ENCODE peak calls at places on chromosomes 4 and X, in ten cellular contexts. Q is kidney epithelial cell; R is progenitor cell of endocrine pancreas; K is CD4-positive, alpha-beta T cell; W is hepatocyte; X is OCI-LY7; I is BJ; Y is endodermal cell; N is glutamatergic neuron; D is Calu3. O is an unnamed sample.

GRCh38 chrX:97215166-97215565 is 331.5 kb downstream of the RPA4 start:
- DNase-seq in Y (no peak), R (no peak), Q (no peak), X (no peak), D (no peak), W (no peak), I (peak; percentile 24), K (no peak), N (no peak), O (no peak)

GRCh38 chr4:650951-651883 is 22.9 kb downstream of the ATP5ME start:
- DNase-seq in N (no peak), X (no peak), D (no peak), Q (no peak), I (no peak), W (no peak), Y (peak; percentile 56), K (no peak), R (no peak), O (no peak)

GRCh38 chr4:183444953-183445543 is 612 bp downstream of the CDKN2AIP start:
- DNase-seq in D (peak; percentile 25), W (no peak), K (no peak), Y (no peak), N (peak; percentile 52), X (peak; percentile 75), R (peak; percentile 23), Q (no peak), I (no peak), O (peak; percentile 35)

GRCh38 chr4:6472387-6473263 is at the start of gene PPP2R2C:
- DNase-seq in K (no peak), X (no peak), W (no peak), R (peak; percentile 17), N (peak; percentile 46), Q (no peak), I (no peak), D (peak; percentile 43), Y (peak; percentile 81), O (no peak)

GRCh38 chrX:82764521-82764920 is 743.6 kb upstream of the POU3F4 start:
- DNase-seq in K (no peak), D (no peak), X (no peak), I (no peak), Q (no peak), W (no peak), R (no peak), N (no peak), Y (no peak), O (no peak)

GRCh38 chrX:133444952-133445831 is 29.9 kb upstream of the GPC4 start:
- DNase-seq in Y (peak; percentile 83), R (peak; percentile 21), W (peak; percentile 14), N (no peak), I (no peak), Q (no peak), D (peak; percentile 34), X (no peak), K (no peak), O (peak; percentile 15)

GRCh38 chr4:11635336-11635735 is 206.6 kb upstream of the HS3ST1 start:
- DNase-seq in X (no peak), Y (no peak), I (no peak), R (no peak), K (no peak), Q (peak; percentile 96), D (peak; percentile 56), W (peak; percentile 54), N (no peak), O (no peak)

GRCh38 chrX:110531873-110532272 is 173.2 kb downstream of the RTL9 start:
- DNase-seq in W (no peak), D (no peak), I (no peak), Y (no peak), R (no peak), N (no peak), K (no peak), Q (no peak), X (no peak), O (no peak)

GRCh38 chr4:126630171-126630570 is 1002.6 kb upstream of the INTU start:
- DNase-seq in R (no peak), I (no peak), Y (no peak), K (no peak), W (peak; percentile 17), X (no peak), D (no peak), Q (no peak), N (no peak), O (no peak)

GRCh38 chrX:103517246-103517645 is 2.0 kb downstream of the RAB40A start:
- DNase-seq in I (no peak), R (no peak), K (no peak), W (no peak), N (no peak), Q (peak; percentile 5), Y (no peak), D (no peak), X (no peak), O (no peak)

GRCh38 chr4:1765409-1766335 is 27.4 kb upstream of the FGFR3 start:
- DNase-seq in K (no peak), I (no peak), R (no peak), D (no peak), X (no peak), N (no peak), Y (peak; percentile 76), Q (no peak), W (no peak), O (no peak)

GRCh38 chr4:1763070-1763549 is 30.0 kb upstream of the FGFR3 start:
- DNase-seq in Q (no peak), Y (no peak), I (no peak), K (no peak), W (no peak), D (no peak), R (no peak), N (no peak), X (no peak), O (no peak)

GRCh38 chr4:1762264-1763010 is 30.7 kb upstream of the FGFR3 start:
- DNase-seq in D (no peak), I (no peak), W (no peak), N (no peak), Y (no peak), Q (no peak), R (no peak), X (no peak), K (no peak), O (no peak)

GRCh38 chr4:1764670-1765069 is 28.4 kb upstream of the FGFR3 start:
- DNase-seq in I (no peak), K (no peak), Y (no peak), Q (no peak), R (no peak), W (no peak), N (no peak), X (no peak), D (no peak), O (no peak)

GRCh38 chr4:1763550-1764080 is 29.5 kb upstream of the FGFR3 start:
- DNase-seq in W (peak; percentile 85), I (no peak), R (no peak), N (no peak), Y (peak; percentile 79), K (no peak), D (no peak), X (peak; percentile 36), Q (no peak), O (no peak)
- TF ChIP-seq CTCF in W (peak; percentile 41), I (no peak), R (peak; percentile 29), N (no peak), Y (peak; percentile 27), K (no peak), D (no peak), X (no peak), Q (no peak), O (no peak)

DNA sequence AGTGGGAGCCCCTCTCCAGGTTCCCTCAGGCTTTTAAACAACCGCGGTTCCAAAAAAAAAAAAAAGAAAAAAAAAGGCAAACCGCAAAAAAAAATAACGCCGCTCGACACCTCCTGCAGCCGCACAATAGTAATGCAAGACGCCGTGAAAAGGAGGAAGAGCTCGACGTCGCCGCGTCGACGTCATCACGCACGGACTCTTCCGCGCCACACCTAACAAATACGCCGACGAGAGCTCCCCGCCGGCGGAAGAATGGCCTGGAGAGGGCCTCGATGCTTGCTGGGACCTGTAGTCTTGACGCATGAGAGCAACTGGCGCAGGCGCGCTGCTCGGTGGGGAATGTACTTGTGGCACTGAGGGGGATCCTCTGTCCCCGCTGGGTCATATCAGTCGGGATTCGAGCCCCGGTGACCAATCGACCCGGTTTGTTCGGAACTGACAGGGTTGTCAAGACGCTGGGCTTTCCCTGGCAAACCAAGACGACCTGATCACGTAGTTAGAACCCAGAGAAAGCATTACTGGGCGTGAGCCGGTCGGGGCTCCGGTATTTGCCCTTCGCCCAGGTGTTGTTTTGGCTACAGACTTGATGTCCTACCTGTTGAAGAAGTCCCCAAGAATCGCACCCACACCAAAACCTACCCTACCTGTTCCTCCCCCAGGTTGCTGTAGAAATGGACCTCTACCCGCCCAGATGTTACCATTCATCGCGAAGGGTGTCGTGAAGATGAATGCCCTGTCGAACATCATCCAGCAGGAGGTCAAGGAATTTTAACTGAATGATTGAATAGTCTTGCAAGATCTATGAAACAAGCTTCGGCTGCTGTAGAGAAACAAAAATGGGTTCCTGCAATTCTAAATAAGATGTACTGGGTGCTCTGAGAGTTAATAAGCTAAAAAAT is at the start of gene CBR4:
- DNase-seq in W (peak; percentile 98), X (peak; percentile 97), K (peak; percentile 94), R (peak; percentile 89), Y (peak; percentile 99), I (peak; percentile 93), N (peak; percentile 95), Q (peak; percentile 96), D (peak; percentile 87), O (peak; percentile 86)
- TF ChIP-seq CTCF in W (no peak), X (no peak), K (peak; percentile 56), R (peak; percentile 42), Y (peak; percentile 66), I (peak; percentile 44), N (peak; percentile 32), Q (peak; percentile 9), D (no peak), O (peak; percentile 63)

GRCh38 chrX:6954836-6955235 is 192.7 kb upstream of the STS start:
- DNase-seq in Q (no peak), W (no peak), Y (no peak), D (no peak), X (no peak), R (no peak), K (no peak), I (no peak), N (no peak), O (no peak)
- TF ChIP-seq CTCF in Q (no peak), W (no peak), Y (no peak), D (no peak), X (no peak), R (no peak), K (no peak), I (no peak), N (no peak), O (no peak)

GRCh38 chr4:53497446-53498069 is 93.7 kb downstream of the LNX1 start:
- DNase-seq in W (peak; percentile 47), D (no peak), Y (no peak), I (peak; percentile 64), R (no peak), K (no peak), N (no peak), X (no peak), Q (no peak), O (peak; percentile 25)
- TF ChIP-seq CTCF in W (no peak), D (no peak), Y (no peak), I (peak; percentile 54), R (no peak), K (no peak), N (no peak), X (no peak), Q (no peak), O (no peak)

O was measured in neural crest cell.